ENCODE peak calls at places on chromosome 14, in ten cellular contexts. R is ovary, N is PC-3, K is K562, X is upper lobe of left lung, M is heart right ventricle, V is Peyer's patch, D is stomach, F is hepatocyte, C is mammary epithelial cell. O is an unnamed sample.
A peak's percentile ranks its signal among the peaks of the same experiment; 100 is the strongest.

GRCh38 chr14:68792022-68792829 is 641 bp downstream of the ZFP36L1 start:
- DNase-seq in K (no peak), X (no peak), F (no peak), M (no peak), V (peak; percentile 18), C (peak; percentile 30), D (peak; percentile 29), N (peak; percentile 45), R (peak; percentile 64), O (peak; percentile 49)

GRCh38 chr14:54893151-54893760 is 9.4 kb downstream of the GCH1 start:
- DNase-seq in C (peak; percentile 86), M (no peak), F (peak; percentile 58), V (peak; percentile 31), D (no peak), R (no peak), X (peak; percentile 24), K (peak; percentile 22), N (peak; percentile 99), O (no peak)

GRCh38 chr14:37669242-37669641 is 73.8 kb downstream of the TTC6 start:
- DNase-seq in V (no peak), K (no peak), X (no peak), N (peak; percentile 17), R (no peak), C (no peak), M (no peak), F (no peak), D (no peak), O (no peak)

GRCh38 chr14:99055816-99056215 is 216.2 kb downstream of the BCL11B start:
- DNase-seq in N (no peak), K (no peak), X (peak; percentile 48), F (no peak), M (no peak), R (no peak), C (no peak), V (peak; percentile 34), D (no peak), O (no peak)

GRCh38 chr14:99891900-99892299 is 98.7 kb downstream of the EML1 start:
- DNase-seq in C (no peak), F (no peak), D (no peak), N (no peak), X (no peak), K (no peak), R (no peak), V (no peak), M (no peak), O (no peak)

GRCh38 chr14:69046468-69046867 is 67.4 kb upstream of the ACTN1 start:
- DNase-seq in X (no peak), R (peak; percentile 40), K (no peak), F (peak; percentile 45), D (peak; percentile 54), V (no peak), N (no peak), C (no peak), M (peak; percentile 20), O (peak; percentile 79)

GRCh38 chr14:89540009-89540829 is 123.2 kb upstream of the FOXN3 start:
- DNase-seq in N (peak; percentile 32), R (no peak), K (no peak), M (no peak), F (no peak), C (no peak), X (no peak), D (no peak), V (no peak), O (no peak)

GRCh38 chr14:75831971-75832370 is 149.8 kb downstream of the TGFB3 start:
- DNase-seq in R (peak; percentile 48), C (peak; percentile 71), K (peak; percentile 25), F (peak; percentile 44), X (peak; percentile 29), M (no peak), D (peak; percentile 69), N (peak; percentile 94), V (no peak), O (peak; percentile 45)

GRCh38 chr14:48333221-48333910 is 658.0 kb upstream of the MDGA2 start:
- DNase-seq in N (peak; percentile 63), V (no peak), F (no peak), D (no peak), M (no peak), R (no peak), C (peak; percentile 13), K (no peak), X (no peak), O (no peak)

GRCh38 chr14:68719634-68720384 is 73.1 kb downstream of the ZFP36L1 start:
- DNase-seq in X (no peak), M (no peak), K (peak; percentile 71), F (no peak), R (no peak), C (no peak), V (no peak), N (no peak), D (no peak), O (no peak)

GRCh38 chr14:58746261-58746660 is 108.5 kb downstream of the DACT1 start:
- DNase-seq in R (no peak), X (no peak), V (no peak), K (no peak), C (peak; percentile 82), M (no peak), D (no peak), N (peak; percentile 100), F (peak; percentile 43), O (no peak)

GRCh38 chr14:54697806-54698205 is 130.9 kb downstream of the SAMD4A start:
- DNase-seq in K (no peak), D (no peak), N (peak; percentile 83), C (peak; percentile 42), R (no peak), F (no peak), X (no peak), M (no peak), V (no peak), O (no peak)

GRCh38 chr14:87837306-87837705 is 155.7 kb downstream of the GALC start:
- DNase-seq in V (no peak), X (no peak), F (no peak), D (no peak), M (no peak), N (no peak), R (no peak), C (no peak), K (no peak), O (no peak)

GRCh38 chr14:76950043-76951020 is 78.2 kb downstream of the IRF2BPL start:
- DNase-seq in D (no peak), R (peak; percentile 58), X (no peak), V (no peak), K (no peak), M (no peak), F (no peak), N (peak; percentile 60), C (no peak), O (no peak)
- H3K27ac ChIP-seq in D (peak overlapping the region; percentile 77), R (peak overlapping the region; percentile 34), X (peak overlapping the region; percentile 40), V (no peak overlapping the region), K (no peak overlapping the region), M (peak overlapping the region; percentile 78), F (peak overlapping the region; percentile 77), N (peak overlapping the region; percentile 7), C (no peak overlapping the region), O (peak overlapping the region; percentile 55)

GRCh38 chr14:105088812-105089745 is 23.8 kb upstream of the GPR132 start:
- DNase-seq in N (no peak), D (peak; percentile 22), M (no peak), K (no peak), V (peak; percentile 12), C (no peak), X (peak; percentile 24), F (peak; percentile 36), R (peak; percentile 50), O (no peak)
- H3K27ac ChIP-seq in N (no peak overlapping the region), D (peak overlapping the region; percentile 79), M (no peak overlapping the region), K (no peak overlapping the region), V (no peak overlapping the region), C (no peak overlapping the region), X (no peak overlapping the region), F (peak overlapping the region; percentile 61), R (no peak overlapping the region), O (peak overlapping the region; percentile 66)

GRCh38 chr14:52125885-52126284 is 57.0 kb upstream of the NID2 start:
- DNase-seq in K (no peak), N (no peak), R (no peak), C (no peak), M (no peak), X (no peak), F (no peak), D (no peak), V (no peak), O (no peak)

GRCh38 chr14:52121441-52121840 is 52.6 kb upstream of the NID2 start:
- DNase-seq in N (no peak), M (no peak), V (no peak), K (no peak), F (no peak), C (no peak), X (no peak), R (no peak), D (no peak), O (no peak)

GRCh38 chr14:52119030-52119429 is 50.2 kb upstream of the NID2 start:
- DNase-seq in K (no peak), M (no peak), D (no peak), C (peak; percentile 13), V (no peak), F (peak; percentile 24), N (no peak), R (no peak), X (no peak), O (no peak)

GRCh38 chr14:52129733-52130132 is 60.9 kb upstream of the NID2 start:
- DNase-seq in K (no peak), N (no peak), C (no peak), V (no peak), X (no peak), D (no peak), R (no peak), M (no peak), F (no peak), O (peak; percentile 64)

DNA sequence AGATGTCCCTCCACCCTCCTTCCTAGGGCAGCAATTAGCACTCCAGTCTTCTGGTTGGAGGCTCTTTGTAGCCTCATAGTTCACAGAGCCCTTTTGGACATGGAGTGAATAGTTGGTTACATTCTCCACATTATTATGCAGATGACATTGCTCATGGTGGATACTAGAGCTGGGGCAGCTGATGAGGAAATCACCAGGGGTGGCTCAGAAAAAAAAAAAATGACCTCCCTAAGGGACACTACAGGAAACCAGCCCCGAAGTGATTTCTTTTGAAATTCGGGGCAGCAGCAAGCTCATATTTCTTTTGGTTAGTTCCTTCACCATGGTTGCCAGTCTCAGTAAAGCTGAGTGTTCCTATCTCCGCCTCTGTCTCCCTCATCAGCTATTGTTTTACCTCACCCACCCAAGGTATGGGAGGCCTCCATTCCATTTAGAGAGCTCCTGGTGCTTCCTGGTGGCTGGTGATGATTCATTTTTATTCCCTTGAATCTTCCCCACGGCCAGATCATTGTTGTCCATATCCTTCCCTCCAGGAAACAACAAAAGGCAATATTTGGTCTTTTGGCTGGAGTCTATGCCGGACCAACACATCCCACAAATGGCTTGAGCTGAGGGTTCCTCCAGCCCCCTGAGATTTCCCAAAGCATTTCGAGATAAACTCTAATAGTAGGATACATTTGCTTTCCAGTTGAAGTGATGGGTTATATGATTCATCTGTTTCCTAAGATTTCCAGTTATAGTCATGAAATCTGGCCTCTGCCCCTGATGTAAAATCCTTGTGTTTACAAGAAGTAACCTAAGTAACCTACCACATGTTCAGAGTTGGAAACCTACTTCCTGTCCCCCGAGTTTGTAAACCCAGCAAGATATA is 56.2 kb upstream of the NID2 start:
- DNase-seq in V (no peak), K (no peak), C (peak; percentile 21), D (no peak), N (peak; percentile 50), M (no peak), R (no peak), F (peak; percentile 13), X (no peak), O (no peak)
- H3K27ac ChIP-seq in V (no peak overlapping the region), K (no peak overlapping the region), C (peak overlapping the region; percentile 13), D (peak overlapping the region; percentile 32), N (peak overlapping the region; percentile 46), M (peak overlapping the region; percentile 82), R (no peak overlapping the region), F (peak overlapping the region; percentile 54), X (peak overlapping the region; percentile 62), O (no peak overlapping the region)

GRCh38 chr14:90612801-90613200 is 203.4 kb downstream of the TTC7B start:
- DNase-seq in R (no peak), F (no peak), X (no peak), D (no peak), K (no peak), V (no peak), N (no peak), M (no peak), C (no peak), O (no peak)
- H3K27ac ChIP-seq in R (no peak overlapping the region), F (no peak overlapping the region), X (no peak overlapping the region), D (peak overlapping the region; percentile 31), K (no peak overlapping the region), V (no peak overlapping the region), N (no peak overlapping the region), M (peak overlapping the region; percentile 67), C (no peak overlapping the region), O (no peak overlapping the region)

O was measured in uterus.